ENCODE peak calls at places on chromosomes 1 and 21, in five cellular contexts. X, Z, I, K and H are unnamed samples.

GRCh38 chr1:18955442-18956188 is 861 bp downstream of the IFFO2 start:
- DNase-seq in X (peak), Z (peak), I (peak), K (no peak), H (peak)

GRCh38 chr1:236753554-236753953 is 41.5 kb upstream of the MTR start:
- DNase-seq in X (no peak), Z (peak), I (peak), K (no peak), H (peak)

GRCh38 chr1:92291372-92291999 is 7.3 kb downstream of the GLMN start:
- DNase-seq in X (no peak), Z (peak), I (no peak), K (peak), H (peak)

GRCh38 chr21:46366561-46366960 is 42.6 kb downstream of the PCNT start:
- DNase-seq in X (no peak), Z (no peak), I (no peak), K (no peak), H (no peak)

GRCh38 chr1:2128189-2128901 is 66.2 kb downstream of the FAAP20 start:
- DNase-seq in X (no peak), Z (no peak), I (no peak), K (no peak), H (no peak)

GRCh38 chr1:26999440-26999987 is 6.0 kb downstream of the TRNP1 start:
- DNase-seq in X (no peak), Z (peak), I (no peak), K (peak), H (no peak)

GRCh38 chr1:212470059-212470458 is 37.3 kb downstream of the NENF start:
- DNase-seq in X (no peak), Z (no peak), I (no peak), K (peak), H (no peak)

GRCh38 chr21:42781150-42781980 is 98.0 kb downstream of the WDR4 start:
- DNase-seq in X (no peak), Z (peak), I (no peak), K (no peak), H (no peak)

GRCh38 chr21:27807596-27807995 is 840.7 kb upstream of the ADAMTS5 start:
- DNase-seq in X (no peak), Z (no peak), I (no peak), K (no peak), H (no peak)

GRCh38 chr1:108703939-108704338 is 8.8 kb upstream of the FNDC7 start:
- DNase-seq in X (no peak), Z (no peak), I (no peak), K (no peak), H (peak)

GRCh38 chr1:14602131-14602530 is 3.6 kb downstream of the KAZN start:
- DNase-seq in X (no peak), Z (no peak), I (no peak), K (no peak), H (no peak)

GRCh38 chr1:197252981-197253380 is 15.1 kb upstream of the CRB1 start:
- DNase-seq in X (no peak), Z (peak), I (no peak), K (no peak), H (no peak)

GRCh38 chr1:197249324-197249723 is 18.7 kb upstream of the CRB1 start:
- DNase-seq in X (no peak), Z (no peak), I (no peak), K (no peak), H (no peak)

GRCh38 chr1:197250616-197251015 is 17.4 kb upstream of the CRB1 start:
- DNase-seq in X (no peak), Z (no peak), I (no peak), K (no peak), H (no peak)
- H3K4me3 ChIP-seq in X (no peak), Z (no peak), I (no peak), K (no peak), H (no peak)

DNA sequence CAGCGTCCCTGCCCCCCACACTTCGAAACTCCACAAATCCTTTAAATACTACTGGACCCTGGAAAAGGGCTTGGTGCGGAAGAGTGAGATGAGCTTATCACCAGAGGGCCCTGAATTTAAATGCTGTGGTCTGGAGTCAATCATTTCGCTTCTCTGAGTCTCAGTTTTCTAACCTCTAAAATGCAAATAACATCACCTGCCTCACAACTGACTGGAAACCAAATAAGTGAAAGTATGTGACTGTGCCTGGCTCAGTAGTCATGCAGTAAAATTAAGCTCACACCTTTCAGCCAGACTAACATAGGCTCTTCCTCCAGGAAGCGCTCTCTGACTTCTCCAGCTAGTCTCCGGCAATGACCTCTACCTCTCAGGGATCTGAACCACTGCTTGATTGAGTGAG is 4.2 kb downstream of the GJA4 start:
- DNase-seq in X (no peak), Z (peak), I (no peak), K (no peak), H (no peak)
- H3K4me3 ChIP-seq in X (no peak), Z (no peak), I (no peak), K (no peak), H (no peak)

GRCh38 chr1:155989242-155989991 is 11.1 kb upstream of the ARHGEF2 start:
- DNase-seq in X (peak), Z (peak), I (peak), K (no peak), H (peak)
- H3K4me3 ChIP-seq in X (no peak), Z (no peak), I (no peak), K (no peak), H (no peak)

GRCh38 chr1:75134939-75135828 is 996 bp downstream of the LHX8 start:
- DNase-seq in X (no peak), Z (peak), I (no peak), K (no peak), H (no peak)
- H3K4me3 ChIP-seq in X (no peak), Z (peak), I (no peak), K (no peak), H (no peak)

GRCh38 chr1:54498383-54499096 is 49.5 kb upstream of the ACOT11 start:
- DNase-seq in X (no peak), Z (peak), I (no peak), K (no peak), H (no peak)
- H3K4me3 ChIP-seq in X (no peak), Z (no peak), I (no peak), K (peak), H (peak)

GRCh38 chr1:16153999-16154673 is 1.7 kb downstream of the EPHA2 start:
- DNase-seq in X (no peak), Z (no peak), I (no peak), K (no peak), H (no peak)
- H3K4me3 ChIP-seq in X (peak), Z (peak), I (no peak), K (peak), H (no peak)

GRCh38 chr21:39111928-39112327 is 71.3 kb downstream of the PSMG1 start:
- DNase-seq in X (no peak), Z (no peak), I (no peak), K (no peak), H (no peak)
- H3K4me3 ChIP-seq in X (no peak), Z (no peak), I (no peak), K (no peak), H (no peak)

GRCh38 chr1:21335750-21336168 is 45.5 kb upstream of the ECE1 start:
- DNase-seq in X (no peak), Z (no peak), I (peak), K (no peak), H (no peak)

GRCh38 chr1:21337010-21337437 is 46.8 kb upstream of the ECE1 start:
- DNase-seq in X (no peak), Z (no peak), I (no peak), K (no peak), H (no peak)

GRCh38 chr1:21334214-21335087 is 44.2 kb upstream of the ECE1 start:
- DNase-seq in X (peak), Z (peak), I (peak), K (peak), H (peak)

GRCh38 chr1:21333824-21334213 is 43.6 kb upstream of the ECE1 start:
- DNase-seq in X (no peak), Z (no peak), I (no peak), K (no peak), H (no peak)

DNA sequence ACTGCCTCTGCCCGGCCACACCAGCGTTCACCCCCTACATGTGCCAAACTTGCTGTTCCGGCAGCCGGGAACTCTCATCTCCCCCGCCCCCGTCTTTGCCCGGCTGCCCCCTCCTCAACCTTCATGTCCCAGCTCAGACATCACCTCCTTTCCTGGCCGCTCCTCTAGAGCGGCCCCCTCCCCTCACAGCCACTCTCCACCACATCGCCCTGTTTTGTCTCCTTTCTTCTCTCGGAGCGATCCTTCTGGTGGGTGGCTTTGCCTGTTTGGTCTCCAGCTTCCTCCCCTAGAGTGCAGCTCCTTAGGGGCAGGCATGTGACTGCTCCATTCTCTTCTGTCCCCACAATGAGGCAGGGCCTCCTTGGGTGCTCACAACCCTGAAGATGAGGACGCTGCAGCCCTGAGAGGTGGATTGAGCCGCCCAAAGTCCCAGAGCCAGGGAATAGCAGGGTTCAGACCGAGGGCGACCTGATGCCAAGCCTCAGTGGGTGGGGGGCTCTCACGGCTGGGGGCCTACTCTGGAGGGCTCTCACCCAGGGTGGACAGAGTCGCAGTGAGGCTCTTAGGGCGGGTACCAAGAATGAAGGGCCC is 44.9 kb upstream of the ECE1 start:
- DNase-seq in X (no peak), Z (no peak), I (no peak), K (no peak), H (no peak)
- H3K4me3 ChIP-seq in X (peak), Z (no peak), I (no peak), K (peak), H (peak)

DNA sequence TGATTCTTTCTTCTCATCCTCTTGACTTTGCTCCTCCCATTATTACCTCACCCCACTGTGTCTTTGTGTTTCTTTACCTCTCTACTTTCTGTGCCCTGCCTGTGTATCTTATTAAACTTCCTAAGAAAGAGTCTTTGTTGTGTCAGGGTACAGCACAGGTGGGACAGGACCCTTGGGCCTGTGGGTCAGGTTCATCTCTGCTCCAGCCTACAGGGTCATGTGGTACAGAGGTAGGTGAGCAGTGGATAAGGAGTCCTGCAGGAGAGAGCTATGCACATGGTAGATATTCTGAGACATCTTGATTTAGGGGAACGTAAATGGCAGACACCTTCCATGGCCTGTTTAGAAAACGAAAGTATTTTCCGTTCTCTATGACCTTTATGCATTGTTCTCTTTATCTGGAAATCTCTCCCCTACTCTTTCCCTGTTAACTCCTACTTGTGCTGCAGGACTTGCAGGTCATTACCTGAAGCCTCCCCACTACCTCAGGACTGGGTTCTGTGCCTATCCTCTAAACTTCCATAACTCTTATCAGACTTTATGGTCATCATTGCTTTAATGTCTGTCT is 9.9 kb downstream of the GIPC2 start:
- DNase-seq in X (no peak), Z (no peak), I (no peak), K (no peak), H (no peak)
- H3K4me3 ChIP-seq in X (no peak), Z (no peak), I (no peak), K (no peak), H (no peak)

GRCh38 chr1:245432221-245432620 is 277.4 kb downstream of the KIF26B start:
- DNase-seq in X (no peak), Z (no peak), I (no peak), K (no peak), H (no peak)
- H3K4me3 ChIP-seq in X (no peak), Z (no peak), I (no peak), K (no peak), H (no peak)